ENCODE peak calls at places on chromosomes 5 and 9, in nine cellular contexts. U is K562, C is Karpas-422, T is ovary, F is cardiac muscle cell, Y is colonic mucosa, J is neural progenitor cell, E is aorta, D is lower lobe of right lung. M is an unnamed sample. For H3K4me1 and H3K27me3, the result is how much of the 10 kb centered on the place peaks cover.

GRCh38 chr5:81506900-81507588 is 113.1 kb upstream of the ACOT12 start:
- DNase-seq in U (peak), C (peak), T (peak), F (peak), Y (peak), J (peak), E (no peak), D (no peak), M (peak)

GRCh38 chr9:77595426-77596051 is 52.6 kb downstream of the GNA14 start:
- DNase-seq in U (no peak), C (no peak), T (no peak), F (no peak), Y (no peak), J (no peak), E (no peak), D (no peak), M (no peak)

GRCh38 chr9:121023064-121023463 is 27.0 kb downstream of the C5 start:
- DNase-seq in U (no peak), C (peak), T (no peak), F (no peak), Y (no peak), J (no peak), E (no peak), D (no peak), M (no peak)

GRCh38 chr5:29930316-29930715 is 1263.2 kb upstream of the CDH6 start:
- DNase-seq in U (peak), C (no peak), T (no peak), F (no peak), Y (no peak), J (no peak), E (no peak), D (no peak), M (no peak)

GRCh38 chr5:109253262-109253661 is 156.5 kb downstream of the PJA2 start:
- DNase-seq in U (no peak), C (no peak), T (no peak), F (no peak), Y (no peak), J (no peak), E (no peak), D (no peak), M (no peak)

GRCh38 chr9:97803167-97804058 is 49.6 kb upstream of the FOXE1 start:
- DNase-seq in U (peak), C (peak), T (peak), F (peak), Y (peak), J (peak), E (peak), D (peak), M (peak)

GRCh38 chr5:68369436-68370125 is 154.0 kb downstream of the PIK3R1 start:
- DNase-seq in U (no peak), C (no peak), T (no peak), F (no peak), Y (no peak), J (no peak), E (no peak), D (no peak), M (no peak)

GRCh38 chr9:123695391-123695790 is 234.5 kb downstream of the DENND1A start:
- DNase-seq in U (no peak), C (no peak), T (no peak), F (no peak), Y (no peak), J (no peak), E (no peak), D (no peak), M (no peak)

GRCh38 chr9:130159057-130159456 is 13.1 kb upstream of the NCS1 start:
- DNase-seq in U (no peak), C (no peak), T (no peak), F (no peak), Y (no peak), J (no peak), E (no peak), D (no peak), M (no peak)

GRCh38 chr9:133731876-133732321 is 6.3 kb downstream of the SARDH start:
- DNase-seq in U (peak), C (peak), T (no peak), F (peak), Y (no peak), J (peak), E (no peak), D (no peak), M (no peak)

GRCh38 chr9:16871358-16872151 is 1.1 kb upstream of the BNC2 start:
- DNase-seq in U (no peak), C (no peak), T (peak), F (peak), Y (peak), J (peak), E (peak), D (peak), M (peak)

GRCh38 chr9:32251539-32251938 is 132.9 kb upstream of the ACO1 start:
- DNase-seq in U (peak), C (peak), T (no peak), F (peak), Y (peak), J (peak), E (no peak), D (no peak), M (peak)

GRCh38 chr9:69549310-69550202 is 122.6 kb downstream of the APBA1 start:
- DNase-seq in U (peak), C (peak), T (no peak), F (peak), Y (peak), J (peak), E (no peak), D (no peak), M (peak)

GRCh38 chr9:91682806-91683205 is 259.2 kb upstream of the NFIL3 start:
- DNase-seq in U (no peak), C (no peak), T (no peak), F (no peak), Y (no peak), J (no peak), E (no peak), D (no peak), M (no peak)

GRCh38 chr5:73030995-73031394 is 75.2 kb downstream of the FCHO2 start:
- DNase-seq in U (no peak), C (no peak), T (no peak), F (peak), Y (no peak), J (peak), E (no peak), D (no peak), M (peak)

GRCh38 chr9:3205421-3206095 is 320.2 kb downstream of the RFX3 start:
- DNase-seq in U (no peak), C (no peak), T (no peak), F (peak), Y (no peak), J (no peak), E (no peak), D (no peak), M (peak)

GRCh38 chr9:117825609-117826347 is 121.6 kb downstream of the TLR4 start:
- DNase-seq in U (no peak), C (no peak), T (no peak), F (no peak), Y (no peak), J (no peak), E (no peak), D (no peak), M (no peak)

GRCh38 chr5:45741110-45741509 is 44.9 kb upstream of the HCN1 start:
- DNase-seq in U (no peak), C (no peak), T (no peak), F (peak), Y (no peak), J (peak), E (no peak), D (no peak), M (no peak)

GRCh38 chr5:178272591-178272990 is 40.0 kb upstream of the PHYKPL start:
- DNase-seq in U (no peak), C (no peak), T (no peak), F (no peak), Y (no peak), J (no peak), E (no peak), D (no peak), M (no peak)

GRCh38 chr5:74382864-74383618 is 257.5 kb downstream of the ENC1 start:
- DNase-seq in U (no peak), C (no peak), T (peak), F (peak), Y (no peak), J (no peak), E (no peak), D (no peak), M (no peak)

GRCh38 chr5:74380193-74380592 is 260.3 kb downstream of the ENC1 start:
- DNase-seq in U (no peak), C (no peak), T (no peak), F (no peak), Y (no peak), J (no peak), E (no peak), D (no peak), M (no peak)

GRCh38 chr5:74378464-74378863 is 262.1 kb downstream of the ENC1 start:
- DNase-seq in U (no peak), C (no peak), T (no peak), F (no peak), Y (no peak), J (no peak), E (no peak), D (no peak), M (no peak)

GRCh38 chr5:74384851-74385250 is 255.7 kb downstream of the ENC1 start:
- DNase-seq in U (no peak), C (no peak), T (no peak), F (no peak), Y (no peak), J (no peak), E (no peak), D (no peak), M (no peak)

GRCh38 chr5:74382115-74382514 is 258.4 kb downstream of the ENC1 start:
- DNase-seq in U (no peak), C (no peak), T (no peak), F (no peak), Y (no peak), J (no peak), E (no peak), D (no peak), M (no peak)
- H3K4me1 ChIP-seq in U (under half), C (under half), T (under half), F (under half), Y (under half), J (under half), E (under half), D (under half), M (under half)

DNA sequence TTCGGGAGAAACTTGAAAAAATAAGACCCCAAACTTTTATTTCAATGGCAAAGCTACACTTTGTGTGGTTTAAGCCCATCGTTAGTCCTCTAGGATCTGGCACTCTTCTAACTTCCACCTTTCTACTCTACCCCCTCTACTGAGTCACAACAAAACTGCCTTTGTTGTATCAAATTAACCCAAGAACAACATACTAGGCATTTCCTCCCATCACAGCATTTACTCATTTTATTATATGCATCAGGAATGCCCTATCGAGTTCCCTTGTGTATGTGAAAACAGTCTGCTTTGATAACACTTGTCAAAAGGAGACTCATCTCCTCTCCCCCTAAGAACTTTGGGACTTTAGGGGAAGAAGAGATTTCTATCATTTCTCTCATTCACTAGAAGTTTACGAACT is 158.9 kb upstream of the FREM1 start:
- DNase-seq in U (no peak), C (no peak), T (no peak), F (no peak), Y (no peak), J (no peak), E (no peak), D (no peak), M (no peak)
- H3K27me3 ChIP-seq in U (under half), C (under half), T (under half), F (under half), Y (under half), J (under half), E (under half), D (under half), M (under half)

DNA sequence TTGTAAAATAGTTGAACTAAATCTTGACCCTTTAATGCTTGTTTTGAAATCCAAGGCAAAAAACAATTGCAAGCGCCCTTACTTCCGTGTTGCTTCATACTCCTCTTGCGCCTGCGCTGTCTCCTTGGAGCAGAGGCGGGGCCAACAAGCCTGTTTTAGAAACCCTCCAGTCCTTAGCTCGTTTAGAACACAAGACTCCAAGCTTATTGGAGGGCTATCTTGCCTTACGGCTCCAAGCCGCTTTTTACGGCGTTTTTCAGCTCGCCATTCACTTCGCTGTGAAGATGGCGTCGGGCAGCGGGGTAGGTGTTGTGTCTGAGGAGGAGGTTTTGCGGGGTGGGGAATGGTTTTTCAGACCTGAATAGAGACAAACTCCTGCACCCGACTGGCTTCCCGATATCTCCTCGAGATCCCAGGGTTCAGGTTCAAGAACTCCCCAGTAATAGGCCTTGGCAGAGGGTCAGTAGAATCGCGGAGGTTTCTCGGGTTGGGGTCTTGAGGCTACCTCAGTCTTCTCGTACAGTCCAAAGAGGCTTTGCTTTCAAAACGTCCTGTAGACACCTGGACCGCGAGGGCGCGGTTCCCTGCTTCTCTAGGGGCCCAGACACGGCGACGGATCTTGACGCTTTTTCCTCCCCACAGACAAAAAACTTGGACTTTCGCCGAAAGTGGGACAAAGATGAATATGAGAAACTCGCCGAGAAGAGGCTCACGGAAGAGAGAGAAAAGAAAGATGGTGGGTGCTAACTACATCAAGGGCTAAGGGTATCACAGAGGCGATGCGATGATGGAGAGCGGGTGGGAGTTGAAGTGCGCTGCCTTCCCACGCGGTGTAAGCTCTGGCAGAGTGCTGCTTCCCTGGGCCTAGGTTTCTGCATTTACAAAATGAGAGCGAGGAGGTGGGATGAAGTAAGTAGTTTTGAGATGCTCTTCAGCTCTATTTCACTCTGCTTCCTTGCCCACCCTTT is at the start of gene ZMAT2:
- DNase-seq in U (peak), C (peak), T (peak), F (peak), Y (peak), J (peak), E (peak), D (peak), M (peak)
- H3K4me3 ChIP-seq in U (peak), C (peak), T (peak), F (peak), Y (peak), J (peak), E (peak), D (peak), M (peak)

GRCh38 chr5:84628918-84629317 is 244.2 kb upstream of the EDIL3 start:
- DNase-seq in U (no peak), C (no peak), T (no peak), F (no peak), Y (no peak), J (no peak), E (no peak), D (no peak), M (no peak)

GRCh38 chr5:84637662-84638375 is 253.1 kb upstream of the EDIL3 start:
- DNase-seq in U (no peak), C (no peak), T (no peak), F (no peak), Y (no peak), J (no peak), E (no peak), D (no peak), M (no peak)

GRCh38 chr5:84635235-84636055 is 250.8 kb upstream of the EDIL3 start:
- DNase-seq in U (no peak), C (no peak), T (no peak), F (no peak), Y (no peak), J (no peak), E (peak), D (peak), M (no peak)

DNA sequence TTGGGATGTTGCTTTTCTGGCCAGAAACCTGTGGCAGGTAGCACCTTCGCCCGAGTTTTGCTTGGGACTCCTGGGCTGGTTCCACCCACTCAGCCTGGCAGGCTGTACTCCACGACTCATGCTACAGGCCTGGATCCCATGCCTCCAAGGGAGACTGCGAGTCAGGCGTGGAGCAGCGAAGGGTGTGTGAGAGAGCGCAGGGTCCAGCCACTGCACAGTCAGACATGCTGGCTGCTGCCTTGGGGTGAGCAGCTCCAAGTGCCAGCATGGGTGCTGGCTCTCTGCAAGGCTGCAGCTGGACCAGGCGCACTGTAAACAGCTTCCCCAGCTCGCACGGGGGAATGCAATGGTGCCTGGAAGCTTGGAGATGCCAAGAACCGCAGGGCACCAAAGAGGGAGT is 249.6 kb upstream of the EDIL3 start:
- DNase-seq in U (no peak), C (no peak), T (no peak), F (no peak), Y (no peak), J (no peak), E (peak), D (peak), M (no peak)
- H3K4me1 ChIP-seq in U (under half), C (under half), T (under half), F (under half), Y (under half), J (under half), E (under half), D (under half), M (under half)

GRCh38 chr9:136666364-136667216 is 3.9 kb downstream of the EGFL7 start:
- DNase-seq in U (peak), C (no peak), T (no peak), F (peak), Y (no peak), J (peak), E (no peak), D (no peak), M (no peak)
- H3K27me3 ChIP-seq in U (under half), C (under half), T (under half), F (under half), Y (half or more), J (under half), E (under half), D (under half), M (under half)